ENCODE peak calls at places on chromosomes 13 and 19, in nine cellular contexts. One of them, this sample, is unnamed. For H3K36me3, the result is how much of the 10 kb centered on the place peaks cover.

GRCh38 chr13:38684714-38685113 is 2.2 kb upstream of the FREM2 start:
- DNase-seq in breast epithelium: no peak
- DNase-seq in transverse colon: no peak
- DNase-seq in heart right ventricle: no peak
- DNase-seq in cardiac muscle cell: no peak
- DNase-seq in suprapubic skin: no peak
- DNase-seq in tibial nerve: no peak
- DNase-seq in kidney: no peak
- DNase-seq in mucosa of descending colon: no peak
- DNase-seq in this sample: no peak

GRCh38 chr13:108962652-108963051 is 333.2 kb downstream of the MYO16 start:
- DNase-seq in breast epithelium: no peak
- DNase-seq in transverse colon: no peak
- DNase-seq in heart right ventricle: no peak
- DNase-seq in cardiac muscle cell: peak
- DNase-seq in suprapubic skin: no peak
- DNase-seq in tibial nerve: no peak
- DNase-seq in kidney: no peak
- DNase-seq in mucosa of descending colon: no peak
- DNase-seq in this sample: no peak

GRCh38 chr19:35211545-35212230 is 16.9 kb downstream of the FAM187B start:
- DNase-seq in breast epithelium: peak
- DNase-seq in transverse colon: peak
- DNase-seq in heart right ventricle: peak
- DNase-seq in cardiac muscle cell: no peak
- DNase-seq in suprapubic skin: peak
- DNase-seq in tibial nerve: peak
- DNase-seq in kidney: peak
- DNase-seq in mucosa of descending colon: peak
- DNase-seq in this sample: no peak

GRCh38 chr13:60112771-60113170 is 51.0 kb downstream of the DIAPH3 start:
- DNase-seq in breast epithelium: no peak
- DNase-seq in transverse colon: no peak
- DNase-seq in heart right ventricle: no peak
- DNase-seq in cardiac muscle cell: peak
- DNase-seq in suprapubic skin: no peak
- DNase-seq in tibial nerve: no peak
- DNase-seq in kidney: no peak
- DNase-seq in mucosa of descending colon: no peak
- DNase-seq in this sample: no peak

GRCh38 chr13:80817979-80818378 is 477.1 kb upstream of the SPRY2 start:
- DNase-seq in breast epithelium: no peak
- DNase-seq in transverse colon: no peak
- DNase-seq in heart right ventricle: no peak
- DNase-seq in cardiac muscle cell: no peak
- DNase-seq in suprapubic skin: no peak
- DNase-seq in tibial nerve: no peak
- DNase-seq in kidney: no peak
- DNase-seq in mucosa of descending colon: no peak
- DNase-seq in this sample: no peak

GRCh38 chr13:88648598-88649373 is 977.6 kb downstream of the SLITRK5 start:
- DNase-seq in breast epithelium: no peak
- DNase-seq in transverse colon: no peak
- DNase-seq in heart right ventricle: no peak
- DNase-seq in cardiac muscle cell: no peak
- DNase-seq in suprapubic skin: no peak
- DNase-seq in tibial nerve: no peak
- DNase-seq in kidney: no peak
- DNase-seq in mucosa of descending colon: no peak
- DNase-seq in this sample: no peak

GRCh38 chr19:30207357-30207756 is 164.8 kb upstream of the ZNF536 start:
- DNase-seq in breast epithelium: no peak
- DNase-seq in transverse colon: no peak
- DNase-seq in heart right ventricle: no peak
- DNase-seq in cardiac muscle cell: no peak
- DNase-seq in suprapubic skin: no peak
- DNase-seq in tibial nerve: no peak
- DNase-seq in kidney: no peak
- DNase-seq in mucosa of descending colon: no peak
- DNase-seq in this sample: no peak

GRCh38 chr19:33390120-33390907 is 16.8 kb downstream of the CEBPG start:
- DNase-seq in breast epithelium: peak
- DNase-seq in transverse colon: peak
- DNase-seq in heart right ventricle: peak
- DNase-seq in cardiac muscle cell: peak
- DNase-seq in suprapubic skin: peak
- DNase-seq in tibial nerve: peak
- DNase-seq in kidney: peak
- DNase-seq in mucosa of descending colon: peak
- DNase-seq in this sample: peak

GRCh38 chr13:110323172-110323851 is 16.2 kb downstream of the COL4A2 start:
- DNase-seq in breast epithelium: no peak
- DNase-seq in transverse colon: no peak
- DNase-seq in heart right ventricle: no peak
- DNase-seq in cardiac muscle cell: no peak
- DNase-seq in suprapubic skin: no peak
- DNase-seq in tibial nerve: no peak
- DNase-seq in kidney: no peak
- DNase-seq in mucosa of descending colon: no peak
- DNase-seq in this sample: no peak

GRCh38 chr19:20558011-20558410 is 7.6 kb downstream of the ZNF737 start:
- DNase-seq in breast epithelium: no peak
- DNase-seq in transverse colon: no peak
- DNase-seq in heart right ventricle: peak
- DNase-seq in cardiac muscle cell: no peak
- DNase-seq in suprapubic skin: no peak
- DNase-seq in tibial nerve: no peak
- DNase-seq in kidney: no peak
- DNase-seq in mucosa of descending colon: no peak
- DNase-seq in this sample: peak

GRCh38 chr19:55070755-55071502 is 4.7 kb upstream of the EPS8L1 start:
- DNase-seq in breast epithelium: peak
- DNase-seq in transverse colon: peak
- DNase-seq in heart right ventricle: no peak
- DNase-seq in cardiac muscle cell: peak
- DNase-seq in suprapubic skin: no peak
- DNase-seq in tibial nerve: no peak
- DNase-seq in kidney: no peak
- DNase-seq in mucosa of descending colon: peak
- DNase-seq in this sample: no peak

GRCh38 chr19:13541554-13541953 is 35.3 kb upstream of the CACNA1A start:
- DNase-seq in breast epithelium: no peak
- DNase-seq in transverse colon: no peak
- DNase-seq in heart right ventricle: no peak
- DNase-seq in cardiac muscle cell: no peak
- DNase-seq in suprapubic skin: no peak
- DNase-seq in tibial nerve: no peak
- DNase-seq in kidney: no peak
- DNase-seq in mucosa of descending colon: no peak
- DNase-seq in this sample: no peak

GRCh38 chr19:50669319-50670101 is 20.3 kb downstream of the C19orf81 start:
- DNase-seq in breast epithelium: no peak
- DNase-seq in transverse colon: peak
- DNase-seq in heart right ventricle: no peak
- DNase-seq in cardiac muscle cell: peak
- DNase-seq in suprapubic skin: no peak
- DNase-seq in tibial nerve: no peak
- DNase-seq in kidney: no peak
- DNase-seq in mucosa of descending colon: peak
- DNase-seq in this sample: peak

GRCh38 chr19:6376512-6377193 is 920 bp upstream of the PSPN start:
- DNase-seq in breast epithelium: no peak
- DNase-seq in transverse colon: no peak
- DNase-seq in heart right ventricle: no peak
- DNase-seq in cardiac muscle cell: no peak
- DNase-seq in suprapubic skin: no peak
- DNase-seq in tibial nerve: no peak
- DNase-seq in kidney: no peak
- DNase-seq in mucosa of descending colon: no peak
- DNase-seq in this sample: no peak

GRCh38 chr13:89726690-89727435 is 1620.6 kb upstream of the MIR17HG start:
- DNase-seq in breast epithelium: no peak
- DNase-seq in transverse colon: no peak
- DNase-seq in heart right ventricle: no peak
- DNase-seq in cardiac muscle cell: peak
- DNase-seq in suprapubic skin: no peak
- DNase-seq in tibial nerve: no peak
- DNase-seq in kidney: no peak
- DNase-seq in mucosa of descending colon: no peak
- DNase-seq in this sample: no peak

GRCh38 chr13:107348931-107349330 is 781.0 kb upstream of the ARGLU1 start:
- DNase-seq in breast epithelium: no peak
- DNase-seq in transverse colon: no peak
- DNase-seq in heart right ventricle: no peak
- DNase-seq in cardiac muscle cell: peak
- DNase-seq in suprapubic skin: no peak
- DNase-seq in tibial nerve: no peak
- DNase-seq in kidney: no peak
- DNase-seq in mucosa of descending colon: no peak
- DNase-seq in this sample: no peak

GRCh38 chr13:25136872-25137623 is 35.0 kb downstream of the AMER2 start:
- DNase-seq in breast epithelium: no peak
- DNase-seq in transverse colon: no peak
- DNase-seq in heart right ventricle: no peak
- DNase-seq in cardiac muscle cell: no peak
- DNase-seq in suprapubic skin: no peak
- DNase-seq in tibial nerve: no peak
- DNase-seq in kidney: no peak
- DNase-seq in mucosa of descending colon: no peak
- DNase-seq in this sample: no peak

GRCh38 chr19:11781295-11782057 is 14.7 kb downstream of the ZNF441 start:
- DNase-seq in breast epithelium: no peak
- DNase-seq in transverse colon: no peak
- DNase-seq in heart right ventricle: no peak
- DNase-seq in cardiac muscle cell: no peak
- DNase-seq in suprapubic skin: no peak
- DNase-seq in tibial nerve: no peak
- DNase-seq in kidney: no peak
- DNase-seq in mucosa of descending colon: no peak
- DNase-seq in this sample: no peak

GRCh38 chr13:27942972-27943371 is 23.2 kb downstream of the PDX1 start:
- DNase-seq in breast epithelium: no peak
- DNase-seq in transverse colon: no peak
- DNase-seq in heart right ventricle: no peak
- DNase-seq in cardiac muscle cell: no peak
- DNase-seq in suprapubic skin: no peak
- DNase-seq in tibial nerve: no peak
- DNase-seq in kidney: no peak
- DNase-seq in mucosa of descending colon: no peak
- DNase-seq in this sample: no peak

GRCh38 chr13:35164324-35164932 is 222.4 kb downstream of the NBEA start:
- DNase-seq in breast epithelium: no peak
- DNase-seq in transverse colon: no peak
- DNase-seq in heart right ventricle: no peak
- DNase-seq in cardiac muscle cell: peak
- DNase-seq in suprapubic skin: no peak
- DNase-seq in tibial nerve: no peak
- DNase-seq in kidney: no peak
- DNase-seq in mucosa of descending colon: no peak
- DNase-seq in this sample: no peak

DNA sequence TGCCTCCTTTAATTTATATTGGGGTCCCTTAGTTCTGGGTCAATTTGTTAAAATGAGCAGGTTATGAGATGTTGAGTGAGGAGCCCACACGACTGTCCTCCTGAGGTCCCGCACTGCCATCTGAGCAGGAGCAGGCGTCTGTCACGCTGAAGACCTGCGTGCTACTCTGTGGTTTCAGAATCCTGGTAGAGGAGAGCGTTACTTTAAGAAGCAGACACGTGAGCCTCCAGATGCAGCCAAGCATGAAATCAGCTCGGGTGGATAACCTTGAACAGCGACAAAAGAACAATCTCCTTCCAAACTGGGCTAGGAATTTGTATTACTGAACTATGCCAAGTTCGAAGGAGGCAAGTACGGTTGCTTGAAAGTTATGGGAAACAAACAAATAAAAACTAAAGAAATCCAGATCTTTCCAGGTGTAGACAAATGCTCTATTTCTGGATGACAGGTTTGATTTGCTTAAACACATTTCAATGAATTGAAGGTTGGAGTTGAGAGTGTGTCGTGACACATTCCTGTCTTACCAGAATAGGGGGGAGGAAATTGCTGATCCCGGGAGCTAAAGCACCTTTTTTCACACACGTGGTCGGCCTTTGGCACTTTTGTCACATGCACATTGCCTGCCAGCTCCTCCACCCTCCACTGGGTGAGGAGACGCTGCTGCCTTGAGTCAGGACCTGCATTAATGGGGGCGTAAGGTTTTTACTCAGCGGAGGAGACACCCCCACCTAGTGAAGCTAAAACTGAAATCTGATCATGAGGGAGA is 945.5 kb upstream of the SLC10A2 start:
- DNase-seq in breast epithelium: no peak
- DNase-seq in transverse colon: no peak
- DNase-seq in heart right ventricle: no peak
- DNase-seq in cardiac muscle cell: peak
- DNase-seq in suprapubic skin: no peak
- DNase-seq in tibial nerve: no peak
- DNase-seq in kidney: peak
- DNase-seq in mucosa of descending colon: no peak
- DNase-seq in this sample: peak
- H3K4me3 ChIP-seq in breast epithelium: no peak
- H3K4me3 ChIP-seq in transverse colon: no peak
- H3K4me3 ChIP-seq in heart right ventricle: no peak
- H3K4me3 ChIP-seq in cardiac muscle cell: no peak
- H3K4me3 ChIP-seq in suprapubic skin: peak
- H3K4me3 ChIP-seq in tibial nerve: no peak
- H3K4me3 ChIP-seq in kidney: peak
- H3K4me3 ChIP-seq in mucosa of descending colon: no peak
- H3K4me3 ChIP-seq in this sample: no peak

GRCh38 chr19:18291019-18291524 is 9.7 kb upstream of the JUND start:
- DNase-seq in breast epithelium: no peak
- DNase-seq in transverse colon: no peak
- DNase-seq in heart right ventricle: no peak
- DNase-seq in cardiac muscle cell: peak
- DNase-seq in suprapubic skin: peak
- DNase-seq in tibial nerve: no peak
- DNase-seq in kidney: no peak
- DNase-seq in mucosa of descending colon: peak
- DNase-seq in this sample: no peak
- TF ChIP-seq CTCF in breast epithelium: no peak
- TF ChIP-seq CTCF in transverse colon: peak
- TF ChIP-seq CTCF in heart right ventricle: no peak
- TF ChIP-seq CTCF in cardiac muscle cell: peak
- TF ChIP-seq CTCF in suprapubic skin: no peak
- TF ChIP-seq CTCF in tibial nerve: no peak
- TF ChIP-seq CTCF in kidney: no peak
- TF ChIP-seq CTCF in mucosa of descending colon: no peak
- TF ChIP-seq CTCF in this sample: no peak

GRCh38 chr13:75857291-75857690 is 221.2 kb downstream of the LMO7 start:
- DNase-seq in breast epithelium: no peak
- DNase-seq in transverse colon: no peak
- DNase-seq in heart right ventricle: no peak
- DNase-seq in cardiac muscle cell: no peak
- DNase-seq in suprapubic skin: no peak
- DNase-seq in tibial nerve: no peak
- DNase-seq in kidney: no peak
- DNase-seq in mucosa of descending colon: no peak
- DNase-seq in this sample: no peak
- H3K36me3 ChIP-seq in breast epithelium: under half
- H3K36me3 ChIP-seq in transverse colon: under half
- H3K36me3 ChIP-seq in heart right ventricle: half or more
- H3K36me3 ChIP-seq in cardiac muscle cell: under half
- H3K36me3 ChIP-seq in suprapubic skin: under half
- H3K36me3 ChIP-seq in tibial nerve: under half
- H3K36me3 ChIP-seq in kidney: under half
- H3K36me3 ChIP-seq in mucosa of descending colon: under half
- H3K36me3 ChIP-seq in this sample: under half

GRCh38 chr13:93244918-93245280 is 18.3 kb downstream of the GPC6 start:
- DNase-seq in breast epithelium: no peak
- DNase-seq in transverse colon: no peak
- DNase-seq in heart right ventricle: no peak
- DNase-seq in cardiac muscle cell: peak
- DNase-seq in suprapubic skin: no peak
- DNase-seq in tibial nerve: no peak
- DNase-seq in kidney: no peak
- DNase-seq in mucosa of descending colon: no peak
- DNase-seq in this sample: no peak
- H3K4me3 ChIP-seq in breast epithelium: peak
- H3K4me3 ChIP-seq in transverse colon: peak
- H3K4me3 ChIP-seq in heart right ventricle: peak
- H3K4me3 ChIP-seq in cardiac muscle cell: no peak
- H3K4me3 ChIP-seq in suprapubic skin: peak
- H3K4me3 ChIP-seq in tibial nerve: peak
- H3K4me3 ChIP-seq in kidney: peak
- H3K4me3 ChIP-seq in mucosa of descending colon: no peak
- H3K4me3 ChIP-seq in this sample: no peak

This sample was measured in BE2C.